ENCODE peak calls at places on chromosomes 2 and 18, in six cellular contexts. E is CD8-positive, alpha-beta T cell; D is sigmoid colon; W is aorta; N is tibial artery; X is naive thymus-derived CD4-positive, alpha-beta T cell. P is an unnamed sample. For H3K36me3 and H3K27me3, the result is how much of the 10 kb centered on the place peaks cover.

GRCh38 chr2:135473567-135473966 is 57.5 kb downstream of the ZRANB3 start:
- DNase-seq in E (peak), W (no peak), D (no peak), N (no peak), X (peak), P (peak)

GRCh38 chr18:32303400-32303799 is 113.6 kb downstream of the MEP1B start:
- DNase-seq in E (no peak), D (no peak), N (no peak), X (no peak), W (no peak), P (no peak)

GRCh38 chr2:199985625-199986207 is 30.3 kb downstream of the MAIP1 start:
- DNase-seq in W (no peak), D (no peak), E (peak), N (peak), X (peak), P (peak)

GRCh38 chr2:10876963-10877362 is 34.8 kb upstream of the KCNF1 start:
- DNase-seq in N (no peak), E (no peak), X (no peak), D (no peak), W (no peak), P (no peak)

GRCh38 chr2:212882626-212883025 is 268.8 kb downstream of the IKZF2 start:
- DNase-seq in X (no peak), N (no peak), D (no peak), W (no peak), E (no peak), P (no peak)

GRCh38 chr2:18907508-18907907 is 318.1 kb upstream of the NT5C1B start:
- DNase-seq in W (no peak), E (no peak), N (no peak), X (no peak), D (no peak), P (no peak)

GRCh38 chr2:148877403-148877740 is 2.3 kb downstream of the KIF5C start:
- DNase-seq in E (no peak), D (no peak), N (no peak), W (no peak), X (no peak), P (no peak)

GRCh38 chr2:27494284-27494943 is 586 bp downstream of the FNDC4 start:
- DNase-seq in X (no peak), D (peak), E (no peak), W (peak), N (peak), P (no peak)

GRCh38 chr18:57803119-57803969 is at the start of gene ATP8B1:
- DNase-seq in W (peak), D (peak), X (no peak), E (no peak), N (peak), P (peak)

GRCh38 chr2:216680951-216681629 is 14.3 kb downstream of the IGFBP5 start:
- DNase-seq in X (no peak), E (no peak), W (peak), N (no peak), D (peak), P (no peak)

GRCh38 chr2:165274698-165275097 is 35.5 kb downstream of the SCN2A start:
- DNase-seq in W (peak), X (no peak), D (peak), E (no peak), N (peak), P (no peak)

GRCh38 chr2:78814331-78814986 is 211.0 kb upstream of the REG3G start:
- DNase-seq in W (no peak), N (no peak), X (no peak), E (no peak), D (no peak), P (no peak)

GRCh38 chr18:5057348-5058012 is 139.6 kb downstream of the AKAIN1 start:
- DNase-seq in D (peak), E (peak), W (peak), N (peak), X (peak), P (peak)

GRCh38 chr18:50709215-50709614 is 110.6 kb downstream of the MRO start:
- DNase-seq in E (no peak), D (no peak), W (no peak), N (no peak), X (no peak), P (peak)

GRCh38 chr2:128803222-128803621 is 484.6 kb upstream of the HS6ST1 start:
- DNase-seq in D (no peak), X (no peak), W (no peak), N (no peak), E (no peak), P (no peak)

GRCh38 chr2:236663671-236664101 is 94.1 kb downstream of the ACKR3 start:
- DNase-seq in X (no peak), W (no peak), D (peak), E (no peak), N (peak), P (no peak)

GRCh38 chr2:177064417-177064816 is 148.2 kb upstream of the HNRNPA3 start:
- DNase-seq in X (no peak), W (no peak), E (no peak), N (no peak), D (no peak), P (no peak)

GRCh38 chr2:235043762-235044500 is 92.1 kb downstream of the SH3BP4 start:
- DNase-seq in N (peak), E (no peak), D (no peak), W (peak), X (no peak), P (no peak)

GRCh38 chr2:141723834-141724233 is 407.0 kb downstream of the LRP1B start:
- DNase-seq in N (no peak), E (no peak), D (no peak), W (no peak), X (no peak), P (no peak)

GRCh38 chr2:104702451-104702850 is 151.5 kb upstream of the POU3F3 start:
- DNase-seq in W (no peak), X (no peak), E (no peak), D (no peak), N (no peak), P (no peak)

GRCh38 chr2:233700028-233700635 is 7.4 kb downstream of the UGT1A6 start:
- DNase-seq in X (no peak), N (no peak), W (no peak), E (no peak), D (no peak), P (no peak)

GRCh38 chr2:240479111-240479501 is 43.6 kb downstream of the GPC1 start:
- DNase-seq in E (no peak), W (peak), N (peak), D (peak), X (no peak), P (peak)

GRCh38 chr2:216871333-216871934 is 11.6 kb upstream of the TNP1 start:
- DNase-seq in E (no peak), W (no peak), D (no peak), N (no peak), X (no peak), P (no peak)

GRCh38 chr2:85678794-85679672 is 11.0 kb upstream of the SFTPB start:
- DNase-seq in E (peak), N (peak), D (peak), W (peak), X (peak), P (peak)

GRCh38 chr18:69908838-69909237 is 38.8 kb downstream of the CD226 start:
- DNase-seq in W (no peak), X (no peak), N (no peak), D (no peak), E (no peak), P (no peak)

GRCh38 chr18:361941-362913 is 94.4 kb upstream of the THOC1 start:
- DNase-seq in N (peak), X (no peak), W (peak), D (peak), E (no peak), P (no peak)

GRCh38 chr2:164073053-164073757 is 337.4 kb upstream of the FIGN start:
- DNase-seq in W (no peak), E (no peak), D (no peak), N (no peak), X (no peak), P (no peak)

GRCh38 chr18:25058520-25058919 is 293.4 kb downstream of the ZNF521 start:
- DNase-seq in W (no peak), X (no peak), E (no peak), D (no peak), N (no peak), P (no peak)

GRCh38 chr2:68645523-68645922 is 2.1 kb downstream of the PROKR1 start:
- DNase-seq in E (no peak), W (no peak), D (no peak), X (no peak), N (no peak), P (no peak)

GRCh38 chr2:65077898-65078297 is 21.7 kb downstream of the CEP68 start:
- DNase-seq in W (no peak), E (no peak), N (no peak), X (no peak), D (no peak), P (peak)
- H3K36me3 ChIP-seq in W (under half), E (under half), N (half or more), X (under half), D (under half), P (under half)

GRCh38 chr18:61581578-61582204 is 248.5 kb downstream of the CDH20 start:
- DNase-seq in X (peak), E (peak), N (peak), D (peak), W (peak), P (peak)
- H3K4me3 ChIP-seq in X (no peak), E (no peak), N (peak), D (peak), W (peak), P (peak)

DNA sequence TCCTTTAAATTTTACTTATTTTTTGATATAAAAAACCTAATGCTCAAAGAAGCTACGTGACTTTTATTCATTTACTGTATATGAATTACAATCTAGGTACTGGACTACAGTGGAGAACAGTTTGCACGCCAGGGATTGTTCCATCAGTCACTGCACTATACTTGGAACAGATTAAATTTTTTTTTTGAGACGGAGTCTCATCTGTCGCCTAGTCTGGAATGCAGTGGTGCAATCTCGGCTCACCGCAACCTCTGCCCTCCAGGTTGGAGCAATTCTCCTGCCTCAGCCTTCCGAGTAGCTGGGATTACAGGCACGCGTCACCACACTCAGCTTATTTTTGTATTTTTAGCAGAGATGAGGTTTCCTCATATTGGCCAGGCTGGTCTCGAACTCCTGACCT is 330.0 kb upstream of the SLC14A2 start:
- DNase-seq in W (no peak), X (no peak), D (no peak), N (no peak), E (no peak), P (no peak)
- H3K27me3 ChIP-seq in W (under half), X (under half), D (under half), N (under half), E (under half), P (under half)

GRCh38 chr2:189050110-189050712 is 76.0 kb downstream of the COL3A1 start:
- DNase-seq in W (no peak), D (no peak), X (no peak), N (no peak), E (no peak), P (no peak)
- H3K36me3 ChIP-seq in W (under half), D (under half), X (under half), N (half or more), E (under half), P (under half)

DNA sequence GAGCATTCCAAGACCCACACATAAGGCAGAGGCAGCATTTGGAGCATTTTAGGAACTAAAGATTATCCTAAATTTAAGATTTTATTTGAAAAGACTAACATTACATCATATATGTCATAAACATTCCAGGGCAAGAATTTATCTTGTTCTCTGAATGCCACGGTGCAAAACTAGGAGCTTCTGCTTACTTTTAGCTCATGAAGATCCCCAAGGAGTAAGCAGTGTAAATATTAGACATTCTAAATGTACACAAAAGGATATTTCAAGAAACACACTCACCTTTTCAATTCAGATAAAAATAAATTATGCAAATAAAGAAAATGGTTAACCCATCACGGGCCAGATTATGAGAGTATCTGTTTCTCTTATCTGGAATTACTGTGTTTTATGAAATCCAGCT is 101.7 kb upstream of the ETAA1 start:
- DNase-seq in X (no peak), D (no peak), E (no peak), W (no peak), N (no peak), P (no peak)
- H3K4me3 ChIP-seq in X (no peak), D (no peak), E (no peak), W (no peak), N (no peak), P (no peak)

GRCh38 chr2:12089496-12089895 is 343.1 kb downstream of the LPIN1 start:
- DNase-seq in E (no peak), X (no peak), D (no peak), N (no peak), W (no peak), P (no peak)
- H3K27me3 ChIP-seq in E (under half), X (under half), D (under half), N (under half), W (under half), P (under half)

P was measured in H7.